ENCODE peak calls at places on chromosomes 13 and 19, in six cellular contexts. R, B, F, Y, Q and H are unnamed samples.

GRCh38 chr13:52599037-52599852 is 43.0 kb upstream of the HNRNPA1L2 start:
- DNase-seq in Y (no peak), B (peak), R (no peak), F (no peak), Q (no peak), H (no peak)

GRCh38 chr19:14632286-14632685 is 42.4 kb downstream of the ADGRE3 start:
- DNase-seq in Y (peak), F (no peak), Q (no peak), B (peak), R (no peak), H (no peak)

GRCh38 chr19:16715613-16716012 is 4.0 kb upstream of the NWD1 start:
- DNase-seq in Q (no peak), Y (no peak), B (peak), F (no peak), R (no peak), H (no peak)

GRCh38 chr13:34756136-34756535 is 185.9 kb upstream of the NBEA start:
- DNase-seq in Q (no peak), Y (no peak), R (no peak), B (no peak), F (no peak), H (no peak)

GRCh38 chr13:76049397-76049746 is 413.2 kb downstream of the LMO7 start:
- DNase-seq in F (no peak), Y (no peak), B (no peak), R (no peak), Q (no peak), H (no peak)

GRCh38 chr19:4910594-4911273 is 1.4 kb downstream of the UHRF1 start:
- DNase-seq in Y (peak), Q (no peak), F (no peak), B (peak), R (no peak), H (no peak)

GRCh38 chr13:23794267-23795161 is 94.7 kb downstream of the MIPEP start:
- DNase-seq in B (peak), Y (no peak), Q (no peak), F (no peak), R (no peak), H (no peak)

GRCh38 chr13:114222461-114222968 is 12.2 kb upstream of the CDC16 start:
- DNase-seq in Q (no peak), F (no peak), R (no peak), B (peak), Y (peak), H (no peak)

GRCh38 chr13:108070925-108071324 is 144.4 kb downstream of the LIG4 start:
- DNase-seq in Q (no peak), F (no peak), R (no peak), Y (no peak), B (no peak), H (no peak)

GRCh38 chr19:13267889-13268288 is 117.7 kb downstream of the IER2 start:
- DNase-seq in B (no peak), R (no peak), Y (no peak), Q (no peak), F (no peak), H (no peak)

GRCh38 chr13:50484472-50485113 is 358.9 kb downstream of the DLEU7 start:
- DNase-seq in Y (no peak), F (no peak), B (no peak), R (no peak), Q (no peak), H (no peak)

GRCh38 chr13:113649212-113649611 is 8.8 kb downstream of the ATP4B start:
- DNase-seq in Q (peak), B (no peak), R (peak), F (no peak), Y (no peak), H (no peak)

GRCh38 chr13:105847532-105848295 is 687.7 kb downstream of the EFNB2 start:
- DNase-seq in B (no peak), F (no peak), Q (no peak), R (no peak), Y (no peak), H (no peak)

GRCh38 chr19:55070755-55071502 is 4.7 kb upstream of the EPS8L1 start:
- DNase-seq in R (no peak), B (no peak), Y (peak), F (no peak), Q (peak), H (no peak)

GRCh38 chr13:39688699-39689405 is 33.4 kb downstream of the COG6 start:
- DNase-seq in Q (no peak), F (no peak), R (no peak), Y (peak), B (peak), H (no peak)

DNA sequence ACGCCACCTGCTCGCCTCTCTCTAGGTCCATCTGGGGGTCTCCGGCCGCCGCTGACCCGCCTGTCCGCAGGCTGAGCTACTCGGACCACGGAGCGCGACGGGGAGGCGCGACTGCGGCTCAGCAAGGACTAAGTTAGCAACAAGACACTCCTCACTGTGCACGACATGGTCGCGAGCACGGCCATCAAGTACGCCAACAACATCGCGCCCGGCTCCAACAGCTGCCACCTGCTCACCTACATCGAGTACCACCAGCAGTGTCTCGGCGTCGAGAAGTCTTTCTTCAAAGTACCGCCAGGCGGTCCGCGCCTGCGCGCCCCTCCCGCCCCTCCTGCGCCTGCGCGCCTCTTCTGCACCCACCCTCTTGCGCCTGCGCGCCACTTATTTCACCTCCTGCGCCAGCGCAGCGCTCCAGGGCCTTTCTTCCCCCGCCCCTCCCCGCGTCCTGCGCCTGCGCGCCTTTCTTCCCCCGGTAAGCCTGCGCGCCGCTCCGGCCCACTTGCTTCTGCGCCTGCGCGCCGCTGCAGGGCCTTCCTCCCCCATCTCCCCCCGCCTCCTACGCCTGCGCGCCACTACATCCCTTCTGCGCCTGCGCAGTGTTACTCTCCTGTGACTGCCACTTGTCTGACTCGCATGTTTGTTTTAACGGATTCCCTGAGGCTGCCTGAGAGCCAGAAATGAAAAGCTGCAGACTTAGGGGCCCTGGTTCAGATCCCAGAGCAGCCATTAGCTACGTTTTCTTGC is 63.9 kb downstream of the ACSBG2 start:
- DNase-seq in B (peak), R (peak), Y (peak), Q (peak), F (peak), H (peak)
- TF ChIP-seq CTCF in B (peak), R (peak), Y (no peak), Q (peak), F (peak), H (peak)

GRCh38 chr19:45009625-45010255 is 8.5 kb downstream of the RELB start:
- DNase-seq in R (no peak), F (no peak), B (no peak), Q (no peak), Y (no peak), H (no peak)
- TF ChIP-seq CTCF in R (no peak), F (no peak), B (no peak), Q (no peak), Y (no peak), H (no peak)

GRCh38 chr19:35556025-35556590 is 7.3 kb downstream of the ATP4A start:
- DNase-seq in B (no peak), F (peak), Y (no peak), R (no peak), Q (no peak), H (no peak)

GRCh38 chr19:35559281-35559659 is 4.2 kb downstream of the ATP4A start:
- DNase-seq in Q (no peak), B (peak), Y (peak), R (no peak), F (peak), H (no peak)

GRCh38 chr19:35556846-35557538 is 6.5 kb downstream of the ATP4A start:
- DNase-seq in R (no peak), Y (no peak), Q (no peak), F (peak), B (no peak), H (no peak)

GRCh38 chr19:35558400-35559280 is 4.8 kb downstream of the ATP4A start:
- DNase-seq in Q (no peak), R (no peak), B (peak), Y (no peak), F (peak), H (no peak)

GRCh38 chr19:35557539-35558399 is 5.7 kb downstream of the ATP4A start:
- DNase-seq in B (peak), R (no peak), Y (no peak), F (peak), Q (no peak), H (peak)
- TF ChIP-seq CTCF in B (no peak), R (no peak), Y (no peak), F (no peak), Q (no peak), H (no peak)

GRCh38 chr19:32580901-32581703 is at the start of gene PDCD5:
- DNase-seq in F (peak), R (peak), Y (peak), Q (peak), B (peak), H (peak)
- TF ChIP-seq CTCF in F (no peak), R (no peak), Y (no peak), Q (no peak), B (no peak), H (no peak)

GRCh38 chr19:42919757-42920079 is 2.0 kb upstream of the PSG6 start:
- DNase-seq in Q (no peak), Y (no peak), R (no peak), F (no peak), B (no peak), H (no peak)
- TF ChIP-seq CTCF in Q (no peak), Y (no peak), R (no peak), F (no peak), B (no peak), H (no peak)